ENCODE peak calls at places on chromosomes 1 and 21, in five cellular contexts. One of them, this sample, is unnamed.
A peak's percentile ranks its signal among the peaks of the same experiment; 100 is the strongest.

GRCh38 chr1:43388021-43388575 is 1.5 kb downstream of the MED8 start:
- DNase-seq in lower lobe of right lung: no peak
- DNase-seq in thoracic aorta: no peak
- DNase-seq in GM12865: peak; percentile 28
- DNase-seq in mucosa of descending colon: no peak
- DNase-seq in this sample: no peak

GRCh38 chr21:27734146-27734545 is 767.3 kb upstream of the ADAMTS5 start:
- DNase-seq in lower lobe of right lung: no peak
- DNase-seq in thoracic aorta: no peak
- DNase-seq in GM12865: no peak
- DNase-seq in mucosa of descending colon: no peak
- DNase-seq in this sample: no peak

GRCh38 chr1:33165209-33165608 is 16.6 kb downstream of the TRIM62 start:
- DNase-seq in mucosa of descending colon: no peak
- DNase-seq in lower lobe of right lung: no peak
- DNase-seq in GM12865: no peak
- DNase-seq in thoracic aorta: no peak
- DNase-seq in this sample: no peak

GRCh38 chr1:23524716-23525401 is 6.2 kb downstream of the E2F2 start:
- DNase-seq in mucosa of descending colon: peak; percentile 93
- DNase-seq in GM12865: peak; percentile 80
- DNase-seq in lower lobe of right lung: no peak
- DNase-seq in thoracic aorta: no peak
- DNase-seq in this sample: no peak

GRCh38 chr1:230112131-230112701 is 45.2 kb downstream of the GALNT2 start:
- DNase-seq in mucosa of descending colon: no peak
- DNase-seq in GM12865: no peak
- DNase-seq in lower lobe of right lung: no peak
- DNase-seq in thoracic aorta: no peak
- DNase-seq in this sample: no peak

GRCh38 chr1:225754940-225755635 is 22.5 kb upstream of the SRP9 start:
- DNase-seq in thoracic aorta: no peak
- DNase-seq in mucosa of descending colon: peak; percentile 49
- DNase-seq in lower lobe of right lung: no peak
- DNase-seq in GM12865: no peak
- DNase-seq in this sample: no peak

GRCh38 chr1:205842177-205842576 is 7.8 kb downstream of the PM20D1 start:
- DNase-seq in mucosa of descending colon: no peak
- DNase-seq in GM12865: no peak
- DNase-seq in lower lobe of right lung: no peak
- DNase-seq in thoracic aorta: no peak
- DNase-seq in this sample: no peak

GRCh38 chr21:43763901-43764523 is 12.1 kb downstream of the CSTB start:
- DNase-seq in mucosa of descending colon: no peak
- DNase-seq in GM12865: no peak
- DNase-seq in thoracic aorta: no peak
- DNase-seq in lower lobe of right lung: no peak
- DNase-seq in this sample: no peak

GRCh38 chr1:11528636-11529121 is 49.7 kb downstream of the DISP3 start:
- DNase-seq in thoracic aorta: no peak
- DNase-seq in GM12865: no peak
- DNase-seq in lower lobe of right lung: no peak
- DNase-seq in mucosa of descending colon: no peak
- DNase-seq in this sample: peak; percentile 53

GRCh38 chr1:162919043-162919442 is 58.1 kb upstream of the CCDC190 start:
- DNase-seq in thoracic aorta: no peak
- DNase-seq in lower lobe of right lung: no peak
- DNase-seq in GM12865: no peak
- DNase-seq in mucosa of descending colon: no peak
- DNase-seq in this sample: no peak

GRCh38 chr1:197062692-197063091 is 4.4 kb downstream of the F13B start:
- DNase-seq in mucosa of descending colon: no peak
- DNase-seq in lower lobe of right lung: no peak
- DNase-seq in GM12865: peak; percentile 48
- DNase-seq in thoracic aorta: no peak
- DNase-seq in this sample: no peak

GRCh38 chr1:237799762-237800474 is 90.8 kb downstream of the ZP4 start:
- DNase-seq in GM12865: peak; percentile 68
- DNase-seq in mucosa of descending colon: peak; percentile 90
- DNase-seq in lower lobe of right lung: no peak
- DNase-seq in thoracic aorta: no peak
- DNase-seq in this sample: no peak
- TF ChIP-seq CTCF in GM12865: peak; percentile 13
- TF ChIP-seq CTCF in mucosa of descending colon: peak; percentile 45
- TF ChIP-seq CTCF in lower lobe of right lung: no peak
- TF ChIP-seq CTCF in thoracic aorta: no peak
- TF ChIP-seq CTCF in this sample: peak; percentile 62

DNA sequence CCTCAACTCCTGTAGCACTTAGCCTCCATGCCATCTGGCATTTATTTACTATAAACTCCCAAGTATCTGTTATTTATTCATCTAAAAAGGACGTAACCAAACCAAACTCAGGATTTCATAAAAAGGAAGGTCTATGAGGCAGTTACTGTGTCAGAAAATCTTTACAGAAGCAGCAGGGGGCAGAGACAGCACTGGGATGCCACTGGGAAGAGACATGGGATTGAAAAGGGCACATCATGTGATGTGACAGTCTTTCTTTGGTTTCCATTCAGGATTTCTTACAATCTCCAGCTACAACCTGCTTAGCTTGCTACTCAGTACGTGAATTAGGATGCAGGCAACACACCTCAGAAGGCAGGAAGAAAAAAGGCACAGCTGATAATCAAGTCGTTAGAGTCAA is 31.2 kb downstream of the SPRTN start:
- DNase-seq in GM12865: no peak
- DNase-seq in mucosa of descending colon: no peak
- DNase-seq in lower lobe of right lung: no peak
- DNase-seq in thoracic aorta: no peak
- DNase-seq in this sample: no peak
- TF ChIP-seq CTCF in GM12865: no peak
- TF ChIP-seq CTCF in mucosa of descending colon: no peak
- TF ChIP-seq CTCF in lower lobe of right lung: no peak
- TF ChIP-seq CTCF in thoracic aorta: no peak
- TF ChIP-seq CTCF in this sample: no peak

DNA sequence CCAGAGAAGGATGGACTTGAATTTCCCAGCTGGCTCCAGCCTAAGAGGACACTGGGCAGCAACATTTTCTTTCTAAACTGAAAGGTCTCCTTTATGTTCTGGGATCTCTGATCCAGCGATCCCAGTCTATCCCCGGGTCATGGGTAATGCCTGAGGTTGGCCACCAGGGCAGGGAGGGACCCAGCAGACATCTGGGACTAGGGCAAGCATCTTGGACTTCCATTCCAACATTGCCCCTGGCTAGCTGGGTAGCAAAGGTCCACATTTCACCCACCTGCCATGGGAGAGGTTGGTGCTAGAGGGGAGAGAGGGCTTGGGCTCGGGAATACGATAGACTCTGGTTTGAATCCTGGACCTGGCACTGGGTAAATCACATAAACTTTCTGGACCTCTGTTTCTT is 84.6 kb downstream of the LRRN2 start:
- DNase-seq in mucosa of descending colon: no peak
- DNase-seq in thoracic aorta: no peak
- DNase-seq in GM12865: no peak
- DNase-seq in lower lobe of right lung: no peak
- DNase-seq in this sample: no peak
- TF ChIP-seq CTCF in mucosa of descending colon: no peak
- TF ChIP-seq CTCF in thoracic aorta: no peak
- TF ChIP-seq CTCF in GM12865: peak; percentile 26
- TF ChIP-seq CTCF in lower lobe of right lung: no peak
- TF ChIP-seq CTCF in this sample: peak; percentile 60

GRCh38 chr1:46490603-46491499 is 1.2 kb downstream of the DMBX1 start:
- DNase-seq in GM12865: no peak
- DNase-seq in lower lobe of right lung: no peak
- DNase-seq in thoracic aorta: no peak
- DNase-seq in mucosa of descending colon: no peak
- DNase-seq in this sample: no peak
- TF ChIP-seq CTCF in GM12865: no peak
- TF ChIP-seq CTCF in lower lobe of right lung: no peak
- TF ChIP-seq CTCF in thoracic aorta: no peak
- TF ChIP-seq CTCF in mucosa of descending colon: no peak
- TF ChIP-seq CTCF in this sample: no peak

DNA sequence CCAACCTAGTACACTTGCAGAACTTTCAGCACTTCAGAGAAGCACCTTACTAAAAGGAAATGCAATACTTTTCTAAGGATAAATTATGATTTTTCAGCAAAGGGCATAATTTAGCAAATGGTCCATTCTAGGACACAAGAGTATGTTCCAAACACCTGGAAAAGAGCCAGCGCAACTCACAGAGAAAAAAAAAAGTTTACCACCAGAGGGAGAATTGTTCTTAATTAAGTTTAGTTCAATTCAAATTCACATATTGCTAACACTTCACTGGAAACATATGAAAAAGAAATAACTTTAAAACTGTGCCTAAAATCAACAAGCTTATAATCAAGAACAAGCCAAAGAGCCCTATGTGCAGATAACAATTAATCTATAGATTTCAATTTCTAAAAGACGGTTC is 338.1 kb downstream of the SEC16B start:
- DNase-seq in lower lobe of right lung: no peak
- DNase-seq in thoracic aorta: no peak
- DNase-seq in GM12865: no peak
- DNase-seq in mucosa of descending colon: no peak
- DNase-seq in this sample: no peak
- TF ChIP-seq CTCF in lower lobe of right lung: no peak
- TF ChIP-seq CTCF in thoracic aorta: no peak
- TF ChIP-seq CTCF in GM12865: no peak
- TF ChIP-seq CTCF in mucosa of descending colon: no peak
- TF ChIP-seq CTCF in this sample: no peak

GRCh38 chr1:87506147-87506546 is 177.5 kb downstream of the LMO4 start:
- DNase-seq in lower lobe of right lung: no peak
- DNase-seq in mucosa of descending colon: no peak
- DNase-seq in thoracic aorta: no peak
- DNase-seq in GM12865: no peak
- DNase-seq in this sample: no peak

GRCh38 chr1:87495870-87496269 is 167.2 kb downstream of the LMO4 start:
- DNase-seq in lower lobe of right lung: no peak
- DNase-seq in mucosa of descending colon: no peak
- DNase-seq in thoracic aorta: no peak
- DNase-seq in GM12865: no peak
- DNase-seq in this sample: no peak

GRCh38 chr1:87497804-87498203 is 169.1 kb downstream of the LMO4 start:
- DNase-seq in lower lobe of right lung: no peak
- DNase-seq in thoracic aorta: no peak
- DNase-seq in mucosa of descending colon: no peak
- DNase-seq in GM12865: no peak
- DNase-seq in this sample: no peak

DNA sequence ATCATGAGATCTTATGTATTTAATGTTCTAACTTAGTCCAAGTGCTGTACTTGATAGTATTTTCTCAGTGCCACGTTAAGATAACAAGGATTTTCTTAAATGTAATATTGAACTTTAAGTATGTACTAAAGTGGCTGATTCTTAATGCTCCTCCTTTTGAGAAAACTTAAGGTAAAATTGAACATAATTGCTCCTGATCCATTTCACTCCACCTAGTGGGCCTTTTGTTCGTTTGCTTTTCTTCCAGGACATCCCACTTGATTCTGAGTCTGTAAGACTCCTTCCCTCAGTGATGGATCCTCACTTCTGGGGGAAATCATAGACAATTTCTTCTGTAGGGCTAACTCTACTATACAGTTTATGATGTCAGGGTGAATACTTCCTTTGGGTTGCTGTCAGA is 173.1 kb downstream of the LMO4 start:
- DNase-seq in GM12865: no peak
- DNase-seq in mucosa of descending colon: no peak
- DNase-seq in lower lobe of right lung: no peak
- DNase-seq in thoracic aorta: no peak
- DNase-seq in this sample: no peak
- TF ChIP-seq CTCF in GM12865: no peak
- TF ChIP-seq CTCF in mucosa of descending colon: no peak
- TF ChIP-seq CTCF in lower lobe of right lung: no peak
- TF ChIP-seq CTCF in thoracic aorta: no peak
- TF ChIP-seq CTCF in this sample: no peak

This sample was measured in type B pancreatic cell.